ENCODE peak calls at places on chromosomes 3 and 15, in six cellular contexts. L is IMR-90, Z is GM23338, O is astrocyte of the cerebellum, Q is psoas muscle, S is dorsolateral prefrontal cortex. D is an unnamed sample.

GRCh38 chr3:105285653-105286241 is 81.0 kb upstream of the ALCAM start:
- DNase-seq in L (no peak), Z (no peak), O (no peak), Q (no peak), S (no peak), D (no peak)

GRCh38 chr3:14128724-14129123 is 3.9 kb downstream of the TMEM43 start:
- DNase-seq in L (no peak), Z (no peak), O (no peak), Q (no peak), S (no peak), D (no peak)

GRCh38 chr3:139267300-139268246 is 76.2 kb upstream of the MRPS22 start:
- DNase-seq in L (no peak), Z (no peak), O (no peak), Q (no peak), S (no peak), D (no peak)

GRCh38 chr3:124149774-124150173 is 157.8 kb upstream of the ROPN1 start:
- DNase-seq in L (no peak), Z (no peak), O (no peak), Q (no peak), S (no peak), D (no peak)

GRCh38 chr3:15325228-15325627 is 7.2 kb downstream of the SH3BP5 start:
- DNase-seq in L (peak), Z (peak), O (no peak), Q (no peak), S (no peak), D (no peak)

GRCh38 chr3:143529778-143530177 is 318.5 kb downstream of the SLC9A9 start:
- DNase-seq in L (no peak), Z (no peak), O (no peak), Q (no peak), S (no peak), D (no peak)

GRCh38 chr3:110343945-110344344 is 727.7 kb upstream of the NECTIN3 start:
- DNase-seq in L (peak), Z (no peak), O (no peak), Q (no peak), S (no peak), D (no peak)

GRCh38 chr15:86611392-86612040 is 531.8 kb downstream of the AGBL1 start:
- DNase-seq in L (no peak), Z (peak), O (peak), Q (no peak), S (no peak), D (no peak)

GRCh38 chr15:44157679-44158078 is 37.4 kb downstream of the FRMD5 start:
- DNase-seq in L (peak), Z (no peak), O (peak), Q (no peak), S (no peak), D (peak)

GRCh38 chr15:60376677-60377095 is 21.1 kb downstream of the ANXA2 start:
- DNase-seq in L (no peak), Z (no peak), O (no peak), Q (no peak), S (no peak), D (no peak)

GRCh38 chr3:141405581-141405980 is 37.3 kb downstream of the ZBTB38 start:
- DNase-seq in L (peak), Z (no peak), O (no peak), Q (no peak), S (no peak), D (no peak)

GRCh38 chr3:56125358-56126005 is 342.8 kb downstream of the ERC2 start:
- DNase-seq in L (peak), Z (peak), O (no peak), Q (no peak), S (no peak), D (peak)

GRCh38 chr15:74318376-74319137 is 48.9 kb downstream of the CYP11A1 start:
- DNase-seq in L (no peak), Z (peak), O (no peak), Q (peak), S (no peak), D (no peak)

GRCh38 chr15:66854012-66854965 is 152.3 kb downstream of the SMAD6 start:
- DNase-seq in L (no peak), Z (peak), O (no peak), Q (no peak), S (no peak), D (no peak)

GRCh38 chr3:190504354-190505125 is 9.3 kb upstream of the IL1RAP start:
- DNase-seq in L (peak), Z (peak), O (no peak), Q (no peak), S (no peak), D (no peak)

GRCh38 chr15:78752492-78753358 is 58.5 kb downstream of the ADAMTS7 start:
- DNase-seq in L (no peak), Z (no peak), O (no peak), Q (no peak), S (peak), D (no peak)

GRCh38 chr3:142595951-142596725 is at the start of gene PLS1:
- DNase-seq in L (peak), Z (peak), O (peak), Q (peak), S (peak), D (peak)

GRCh38 chr15:52780172-52780980 is 9.8 kb downstream of the ONECUT1 start:
- DNase-seq in L (peak), Z (peak), O (peak), Q (peak), S (peak), D (peak)

GRCh38 chr3:171058058-171058457 is 31.5 kb upstream of the SLC2A2 start:
- DNase-seq in L (peak), Z (no peak), O (peak), Q (no peak), S (no peak), D (no peak)

GRCh38 chr3:131053021-131053420 is 26.3 kb downstream of the NEK11 start:
- DNase-seq in L (peak), Z (no peak), O (peak), Q (no peak), S (no peak), D (no peak)

GRCh38 chr3:112671930-112672715 is 31.2 kb upstream of the CCDC80 start:
- DNase-seq in L (peak), Z (no peak), O (peak), Q (no peak), S (no peak), D (peak)

GRCh38 chr3:59731909-59732308 is 682.1 kb upstream of the CFAP20DC start:
- DNase-seq in L (no peak), Z (no peak), O (no peak), Q (no peak), S (no peak), D (no peak)

GRCh38 chr3:45553469-45553974 is 41.0 kb upstream of the LIMD1 start:
- DNase-seq in L (peak), Z (no peak), O (no peak), Q (peak), S (no peak), D (no peak)

GRCh38 chr3:153087595-153088566 is 74.1 kb upstream of the RAP2B start:
- DNase-seq in L (peak), Z (no peak), O (peak), Q (no peak), S (no peak), D (peak)

GRCh38 chr3:73695841-73696240 is 71.1 kb upstream of the PDZRN3 start:
- DNase-seq in L (no peak), Z (no peak), O (no peak), Q (no peak), S (no peak), D (no peak)
- H3K4me3 ChIP-seq in L (no peak), Z (no peak), O (no peak), Q (no peak), S (no peak), D (no peak)

DNA sequence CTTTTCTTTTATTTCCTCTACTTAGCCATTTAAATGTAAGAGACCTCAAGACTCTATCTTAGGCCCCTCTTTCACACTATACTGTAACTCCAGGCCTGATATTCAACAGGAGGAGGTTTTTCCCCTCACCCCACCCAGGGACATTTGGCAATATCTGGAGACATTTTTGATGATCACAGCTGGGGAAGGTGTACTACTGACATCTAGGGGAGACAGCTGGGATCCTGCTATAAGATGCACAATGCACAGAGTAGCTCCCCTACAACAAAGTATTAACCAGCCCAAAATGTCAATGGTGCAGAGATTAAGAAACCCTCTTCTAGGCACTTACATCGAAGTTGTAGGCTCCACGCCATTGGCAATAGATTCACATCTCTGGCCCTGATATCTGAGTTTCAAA is 517.5 kb upstream of the UBE2E2 start:
- DNase-seq in L (no peak), Z (peak), O (no peak), Q (no peak), S (no peak), D (no peak)
- TF ChIP-seq CTCF in L (no peak), Z (peak), O (peak), Q (no peak), S (no peak), D (no peak)

GRCh38 chr3:161859057-161859456 is 362.4 kb downstream of the OTOL1 start:
- DNase-seq in L (no peak), Z (no peak), O (no peak), Q (no peak), S (no peak), D (no peak)
- H3K4me3 ChIP-seq in L (no peak), Z (no peak), O (no peak), Q (no peak), S (no peak), D (no peak)

GRCh38 chr3:62672270-62672987 is 202.8 kb downstream of the CADPS start:
- DNase-seq in L (no peak), Z (no peak), O (no peak), Q (no peak), S (no peak), D (no peak)

GRCh38 chr3:62670351-62670750 is 204.9 kb downstream of the CADPS start:
- DNase-seq in L (no peak), Z (no peak), O (no peak), Q (no peak), S (no peak), D (no peak)

GRCh38 chr3:62669161-62669560 is 206.1 kb downstream of the CADPS start:
- DNase-seq in L (no peak), Z (no peak), O (no peak), Q (no peak), S (no peak), D (no peak)

GRCh38 chr3:62665627-62666433 is 209.4 kb downstream of the CADPS start:
- DNase-seq in L (peak), Z (peak), O (peak), Q (peak), S (peak), D (peak)

GRCh38 chr3:62667714-62668113 is 207.5 kb downstream of the CADPS start:
- DNase-seq in L (no peak), Z (peak), O (no peak), Q (no peak), S (no peak), D (no peak)
- TF ChIP-seq CTCF in L (no peak), Z (peak), O (no peak), Q (no peak), S (no peak), D (peak)

DNA sequence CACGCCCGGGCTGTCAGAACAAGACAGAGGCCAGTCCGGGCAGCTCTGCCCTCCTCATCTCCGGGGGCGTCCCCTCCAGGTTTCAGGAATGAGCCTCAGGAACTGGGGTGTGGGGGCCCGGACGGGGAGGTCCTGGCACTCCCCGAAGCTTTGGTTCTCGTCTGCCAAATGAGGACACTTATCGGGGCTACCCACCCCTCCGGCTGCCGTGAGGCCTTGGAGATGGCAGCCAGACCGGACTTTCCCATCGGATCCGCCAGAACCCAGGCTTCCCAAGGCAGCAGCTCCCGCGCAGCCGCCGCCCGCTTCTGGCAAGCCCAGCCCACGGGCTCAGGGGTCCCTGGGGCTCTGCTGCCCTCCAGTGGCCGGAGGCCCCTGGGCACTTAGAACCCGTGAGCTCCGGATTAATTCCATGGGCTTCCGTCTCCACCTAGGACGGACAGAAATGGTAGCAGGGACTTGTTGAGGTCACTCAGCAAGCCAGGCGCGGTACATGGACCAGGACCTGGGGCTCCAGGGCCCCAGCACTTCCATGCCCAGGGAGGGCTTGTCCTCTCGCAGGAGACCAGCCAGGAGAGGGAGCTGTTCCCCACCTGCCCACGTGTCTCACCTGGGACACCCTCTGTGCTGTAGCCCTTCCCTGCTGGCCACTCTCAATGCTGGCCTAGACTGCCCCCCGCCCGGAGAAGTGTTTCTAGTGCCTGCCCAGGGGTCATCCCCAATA is 89.4 kb downstream of the LINGO1 start:
- DNase-seq in L (peak), Z (peak), O (peak), Q (peak), S (peak), D (peak)
- H3K4me3 ChIP-seq in L (peak), Z (peak), O (peak), Q (peak), S (peak), D (peak)

GRCh38 chr3:71791634-71792033 is 6.7 kb upstream of the PROK2 start:
- DNase-seq in L (no peak), Z (no peak), O (no peak), Q (no peak), S (no peak), D (no peak)

GRCh38 chr3:71786551-71786950 is 1.6 kb upstream of the PROK2 start:
- DNase-seq in L (no peak), Z (peak), O (no peak), Q (no peak), S (no peak), D (no peak)

GRCh38 chr3:71787851-71788405 is 3.0 kb upstream of the PROK2 start:
- DNase-seq in L (no peak), Z (no peak), O (no peak), Q (no peak), S (no peak), D (no peak)

GRCh38 chr3:71785594-71786472 is 885 bp upstream of the PROK2 start:
- DNase-seq in L (no peak), Z (peak), O (no peak), Q (no peak), S (no peak), D (no peak)

GRCh38 chr3:71789922-71790321 is 5.0 kb upstream of the PROK2 start:
- DNase-seq in L (no peak), Z (no peak), O (no peak), Q (no peak), S (no peak), D (no peak)
- TF ChIP-seq CTCF in L (no peak), Z (no peak), O (no peak), Q (no peak), S (no peak), D (no peak)

D was measured in HFF-Myc.